ENCODE peak calls at places on chromosomes 16 and 17, in eight cellular contexts. One of them, this sample, is unnamed.
A peak's percentile ranks its signal among the peaks of the same experiment; 100 is the strongest.

GRCh38 chr16:50546125-50546524 is 2.1 kb upstream of the NKD1 start:
- DNase-seq in cardiac fibroblast: no peak
- DNase-seq in AG09309: no peak
- DNase-seq in lower leg skin: no peak
- DNase-seq in dorsolateral prefrontal cortex: no peak
- DNase-seq in kidney epithelial cell: no peak
- DNase-seq in foreskin fibroblast: no peak
- DNase-seq in right lobe of liver: no peak
- DNase-seq in this sample: no peak

GRCh38 chr16:10989494-10989893 is 45.1 kb downstream of the CLEC16A start:
- DNase-seq in cardiac fibroblast: no peak
- DNase-seq in AG09309: no peak
- DNase-seq in lower leg skin: no peak
- DNase-seq in dorsolateral prefrontal cortex: no peak
- DNase-seq in kidney epithelial cell: no peak
- DNase-seq in foreskin fibroblast: no peak
- DNase-seq in right lobe of liver: no peak
- DNase-seq in this sample: no peak

GRCh38 chr17:63140255-63140654 is 174.2 kb downstream of the TANC2 start:
- DNase-seq in cardiac fibroblast: peak; percentile 51
- DNase-seq in AG09309: no peak
- DNase-seq in lower leg skin: no peak
- DNase-seq in dorsolateral prefrontal cortex: no peak
- DNase-seq in kidney epithelial cell: no peak
- DNase-seq in foreskin fibroblast: peak; percentile 60
- DNase-seq in right lobe of liver: no peak
- DNase-seq in this sample: peak; percentile 77

GRCh38 chr17:5815396-5815795 is 231.1 kb upstream of the NLRP1 start:
- DNase-seq in cardiac fibroblast: no peak
- DNase-seq in AG09309: no peak
- DNase-seq in lower leg skin: no peak
- DNase-seq in dorsolateral prefrontal cortex: no peak
- DNase-seq in kidney epithelial cell: no peak
- DNase-seq in foreskin fibroblast: no peak
- DNase-seq in right lobe of liver: no peak
- DNase-seq in this sample: no peak

GRCh38 chr16:71311553-71312158 is 22.5 kb upstream of the CMTR2 start:
- DNase-seq in cardiac fibroblast: peak; percentile 27
- DNase-seq in AG09309: no peak
- DNase-seq in lower leg skin: no peak
- DNase-seq in dorsolateral prefrontal cortex: no peak
- DNase-seq in kidney epithelial cell: no peak
- DNase-seq in foreskin fibroblast: peak; percentile 29
- DNase-seq in right lobe of liver: no peak
- DNase-seq in this sample: peak; percentile 27

GRCh38 chr16:68083861-68084503 is 1.2 kb upstream of the NFATC3 start:
- DNase-seq in cardiac fibroblast: peak; percentile 37
- DNase-seq in AG09309: no peak
- DNase-seq in lower leg skin: no peak
- DNase-seq in dorsolateral prefrontal cortex: peak; percentile 17
- DNase-seq in kidney epithelial cell: no peak
- DNase-seq in foreskin fibroblast: peak; percentile 65
- DNase-seq in right lobe of liver: peak; percentile 55
- DNase-seq in this sample: peak; percentile 64

GRCh38 chr16:50460538-50461399 is 87.4 kb upstream of the NKD1 start:
- DNase-seq in cardiac fibroblast: no peak
- DNase-seq in AG09309: no peak
- DNase-seq in lower leg skin: peak; percentile 77
- DNase-seq in dorsolateral prefrontal cortex: no peak
- DNase-seq in kidney epithelial cell: no peak
- DNase-seq in foreskin fibroblast: no peak
- DNase-seq in right lobe of liver: no peak
- DNase-seq in this sample: no peak

GRCh38 chr16:78286076-78286475 is 186.6 kb downstream of the WWOX start:
- DNase-seq in cardiac fibroblast: no peak
- DNase-seq in AG09309: no peak
- DNase-seq in lower leg skin: no peak
- DNase-seq in dorsolateral prefrontal cortex: no peak
- DNase-seq in kidney epithelial cell: no peak
- DNase-seq in foreskin fibroblast: no peak
- DNase-seq in right lobe of liver: no peak
- DNase-seq in this sample: no peak

GRCh38 chr17:74192950-74193781 is 10.3 kb upstream of the RPL38 start:
- DNase-seq in cardiac fibroblast: peak; percentile 65
- DNase-seq in AG09309: no peak
- DNase-seq in lower leg skin: no peak
- DNase-seq in dorsolateral prefrontal cortex: no peak
- DNase-seq in kidney epithelial cell: no peak
- DNase-seq in foreskin fibroblast: peak; percentile 43
- DNase-seq in right lobe of liver: peak; percentile 54
- DNase-seq in this sample: peak; percentile 75

DNA sequence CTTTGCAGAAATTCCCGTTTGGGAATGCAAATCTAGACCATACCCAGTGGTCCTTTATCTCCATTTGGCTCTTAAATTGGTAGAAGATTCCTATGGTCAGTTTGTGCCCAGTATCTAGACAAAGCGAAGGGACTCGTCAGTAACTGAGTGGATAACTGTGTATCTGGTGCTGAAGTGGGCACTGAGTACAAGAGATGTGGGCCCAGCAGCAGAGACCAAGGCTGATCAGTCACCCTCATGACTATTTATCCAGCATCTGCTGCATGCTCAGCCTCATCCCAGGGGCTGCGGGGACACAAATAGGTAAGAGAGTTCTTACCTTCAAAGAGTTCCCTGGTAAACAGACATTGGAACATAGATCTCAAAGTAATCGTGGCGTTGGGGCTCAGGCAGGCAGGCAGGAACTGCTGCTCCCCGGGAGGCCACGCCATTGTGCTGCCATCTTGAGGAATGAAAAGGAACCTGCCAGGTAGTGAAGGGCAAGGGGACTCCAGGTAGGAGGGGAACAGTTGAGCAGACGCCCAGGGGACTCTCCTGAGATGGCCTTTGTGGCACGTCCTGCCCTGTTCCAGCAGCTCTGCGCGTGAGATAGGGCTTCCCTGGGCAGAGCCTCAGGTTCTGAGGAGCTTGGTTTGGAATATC is 10.3 kb downstream of the NT5M start:
- DNase-seq in cardiac fibroblast: peak; percentile 37
- DNase-seq in AG09309: no peak
- DNase-seq in lower leg skin: no peak
- DNase-seq in dorsolateral prefrontal cortex: peak; percentile 17
- DNase-seq in kidney epithelial cell: peak; percentile 26
- DNase-seq in foreskin fibroblast: peak; percentile 52
- DNase-seq in right lobe of liver: peak; percentile 65
- DNase-seq in this sample: peak; percentile 31
- TF ChIP-seq CTCF in cardiac fibroblast: peak; percentile 43
- TF ChIP-seq CTCF in AG09309: peak; percentile 52
- TF ChIP-seq CTCF in lower leg skin: no peak
- TF ChIP-seq CTCF in dorsolateral prefrontal cortex: peak; percentile 50
- TF ChIP-seq CTCF in kidney epithelial cell: peak; percentile 82
- TF ChIP-seq CTCF in foreskin fibroblast: peak; percentile 21
- TF ChIP-seq CTCF in right lobe of liver: peak; percentile 77
- TF ChIP-seq CTCF in this sample: peak; percentile 53

GRCh38 chr17:38464723-38465419 is 36.6 kb downstream of the ARHGAP23 start:
- DNase-seq in cardiac fibroblast: peak; percentile 93
- DNase-seq in AG09309: peak; percentile 85
- DNase-seq in lower leg skin: peak; percentile 97
- DNase-seq in dorsolateral prefrontal cortex: peak; percentile 93
- DNase-seq in kidney epithelial cell: peak; percentile 57
- DNase-seq in foreskin fibroblast: peak; percentile 99
- DNase-seq in right lobe of liver: peak; percentile 49
- DNase-seq in this sample: peak; percentile 96

GRCh38 chr17:38466346-38467315 is 38.4 kb downstream of the ARHGAP23 start:
- DNase-seq in cardiac fibroblast: no peak
- DNase-seq in AG09309: no peak
- DNase-seq in lower leg skin: no peak
- DNase-seq in dorsolateral prefrontal cortex: no peak
- DNase-seq in kidney epithelial cell: no peak
- DNase-seq in foreskin fibroblast: no peak
- DNase-seq in right lobe of liver: no peak
- DNase-seq in this sample: no peak

GRCh38 chr17:38467491-38467890 is 39.2 kb downstream of the ARHGAP23 start:
- DNase-seq in cardiac fibroblast: no peak
- DNase-seq in AG09309: no peak
- DNase-seq in lower leg skin: no peak
- DNase-seq in dorsolateral prefrontal cortex: no peak
- DNase-seq in kidney epithelial cell: no peak
- DNase-seq in foreskin fibroblast: no peak
- DNase-seq in right lobe of liver: no peak
- DNase-seq in this sample: no peak

GRCh38 chr17:38464251-38464722 is 36.0 kb downstream of the ARHGAP23 start:
- DNase-seq in cardiac fibroblast: peak; percentile 49
- DNase-seq in AG09309: no peak
- DNase-seq in lower leg skin: peak; percentile 91
- DNase-seq in dorsolateral prefrontal cortex: peak; percentile 66
- DNase-seq in kidney epithelial cell: no peak
- DNase-seq in foreskin fibroblast: peak; percentile 76
- DNase-seq in right lobe of liver: no peak
- DNase-seq in this sample: no peak

DNA sequence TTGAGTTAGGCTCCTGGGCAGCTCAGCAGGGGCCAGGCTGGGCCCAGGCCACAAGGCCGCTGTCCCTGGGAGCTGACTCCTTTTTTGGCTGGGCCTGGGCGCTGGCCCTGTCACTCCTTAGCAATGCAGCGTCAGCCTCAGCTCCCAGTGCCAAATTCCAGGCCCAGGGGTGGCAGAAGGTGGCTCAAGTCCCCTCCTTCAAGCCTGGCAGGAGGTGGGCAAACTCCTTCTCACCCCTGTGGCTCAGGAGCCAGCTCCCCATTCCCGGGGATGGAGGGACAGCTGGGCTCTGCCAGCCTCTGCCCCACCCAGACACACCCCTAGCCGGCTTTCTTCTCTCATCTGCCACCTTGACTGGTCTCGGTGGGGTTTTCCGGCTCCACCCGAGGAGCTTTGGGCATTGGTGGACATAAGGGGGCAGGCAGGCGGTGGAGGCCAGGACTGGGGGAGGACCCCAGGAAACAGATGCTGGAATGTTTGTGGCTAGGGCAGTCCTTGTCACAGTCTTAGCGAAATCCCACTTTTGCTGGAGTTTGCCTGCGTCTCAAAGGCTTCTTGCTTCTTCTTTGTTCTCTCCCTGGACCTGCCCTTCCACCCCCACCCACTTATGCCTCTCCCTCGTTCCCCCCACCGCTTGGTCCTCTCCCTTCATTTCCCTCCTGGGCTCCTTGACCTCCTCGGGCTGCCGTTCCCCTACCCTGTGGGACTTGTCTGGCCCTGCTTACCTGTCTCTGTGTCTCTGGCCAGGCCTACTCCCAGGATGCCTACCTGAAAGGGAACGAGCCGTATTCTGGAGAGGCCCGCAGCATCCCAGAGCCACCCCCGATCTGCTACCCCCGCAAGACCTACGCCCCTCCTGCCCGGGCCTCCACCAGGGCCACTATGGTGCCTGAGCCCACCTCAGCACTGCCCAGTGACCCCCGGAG is 37.4 kb downstream of the ARHGAP23 start:
- DNase-seq in cardiac fibroblast: peak; percentile 84
- DNase-seq in AG09309: no peak
- DNase-seq in lower leg skin: peak; percentile 92
- DNase-seq in dorsolateral prefrontal cortex: no peak
- DNase-seq in kidney epithelial cell: no peak
- DNase-seq in foreskin fibroblast: peak; percentile 91
- DNase-seq in right lobe of liver: no peak
- DNase-seq in this sample: no peak
- H3K4me3 ChIP-seq in cardiac fibroblast: peak overlapping the region; percentile 39
- H3K4me3 ChIP-seq in AG09309: peak overlapping the region; percentile 57
- H3K4me3 ChIP-seq in lower leg skin: peak overlapping the region; percentile 14
- H3K4me3 ChIP-seq in dorsolateral prefrontal cortex: peak overlapping the region; percentile 41
- H3K4me3 ChIP-seq in kidney epithelial cell: peak overlapping the region; percentile 39
- H3K4me3 ChIP-seq in foreskin fibroblast: peak overlapping the region; percentile 76
- H3K4me3 ChIP-seq in right lobe of liver: no peak overlapping the region
- H3K4me3 ChIP-seq in this sample: peak overlapping the region; percentile 64

DNA sequence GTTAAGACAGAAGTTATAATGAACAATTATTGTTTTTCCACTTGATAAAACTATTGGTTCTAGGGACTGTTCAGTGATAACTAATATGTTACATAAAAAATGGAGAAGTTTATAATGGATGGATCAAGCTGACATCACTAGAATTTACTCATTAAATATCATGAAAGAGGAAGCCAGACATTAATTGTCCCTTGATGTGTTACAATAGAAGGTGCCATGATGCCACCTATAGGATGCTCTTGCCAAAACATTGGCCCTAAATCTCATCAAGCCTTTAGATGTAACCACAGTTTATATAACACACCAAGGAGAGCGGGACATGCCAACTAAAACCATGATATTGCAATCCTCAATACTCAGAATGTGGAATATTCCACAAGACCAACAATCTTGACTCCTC is 147.9 kb upstream of the MON1B start:
- DNase-seq in cardiac fibroblast: peak; percentile 46
- DNase-seq in AG09309: no peak
- DNase-seq in lower leg skin: no peak
- DNase-seq in dorsolateral prefrontal cortex: no peak
- DNase-seq in kidney epithelial cell: no peak
- DNase-seq in foreskin fibroblast: peak; percentile 2
- DNase-seq in right lobe of liver: no peak
- DNase-seq in this sample: peak; percentile 23
- TF ChIP-seq CTCF in cardiac fibroblast: peak; percentile 36
- TF ChIP-seq CTCF in AG09309: peak; percentile 50
- TF ChIP-seq CTCF in lower leg skin: no peak
- TF ChIP-seq CTCF in dorsolateral prefrontal cortex: no peak
- TF ChIP-seq CTCF in kidney epithelial cell: peak; percentile 53
- TF ChIP-seq CTCF in foreskin fibroblast: no peak
- TF ChIP-seq CTCF in right lobe of liver: peak; percentile 53
- TF ChIP-seq CTCF in this sample: peak; percentile 29

GRCh38 chr17:81339502-81340296 is 44.6 kb upstream of the SLC38A10 start:
- DNase-seq in cardiac fibroblast: no peak
- DNase-seq in AG09309: no peak
- DNase-seq in lower leg skin: peak; percentile 86
- DNase-seq in dorsolateral prefrontal cortex: no peak
- DNase-seq in kidney epithelial cell: no peak
- DNase-seq in foreskin fibroblast: no peak
- DNase-seq in right lobe of liver: peak; percentile 52
- DNase-seq in this sample: no peak

GRCh38 chr17:81340606-81341346 is 45.7 kb upstream of the SLC38A10 start:
- DNase-seq in cardiac fibroblast: peak; percentile 31
- DNase-seq in AG09309: no peak
- DNase-seq in lower leg skin: no peak
- DNase-seq in dorsolateral prefrontal cortex: no peak
- DNase-seq in kidney epithelial cell: no peak
- DNase-seq in foreskin fibroblast: no peak
- DNase-seq in right lobe of liver: no peak
- DNase-seq in this sample: peak; percentile 42

GRCh38 chr17:81341347-81342061 is 46.4 kb upstream of the SLC38A10 start:
- DNase-seq in cardiac fibroblast: no peak
- DNase-seq in AG09309: no peak
- DNase-seq in lower leg skin: no peak
- DNase-seq in dorsolateral prefrontal cortex: no peak
- DNase-seq in kidney epithelial cell: no peak
- DNase-seq in foreskin fibroblast: no peak
- DNase-seq in right lobe of liver: peak; percentile 33
- DNase-seq in this sample: no peak

GRCh38 chr17:81342700-81343070 is 47.6 kb upstream of the SLC38A10 start:
- DNase-seq in cardiac fibroblast: no peak
- DNase-seq in AG09309: no peak
- DNase-seq in lower leg skin: no peak
- DNase-seq in dorsolateral prefrontal cortex: no peak
- DNase-seq in kidney epithelial cell: no peak
- DNase-seq in foreskin fibroblast: no peak
- DNase-seq in right lobe of liver: peak; percentile 32
- DNase-seq in this sample: no peak

GRCh38 chr17:81342062-81342699 is 47.1 kb upstream of the SLC38A10 start:
- DNase-seq in cardiac fibroblast: peak; percentile 52
- DNase-seq in AG09309: no peak
- DNase-seq in lower leg skin: no peak
- DNase-seq in dorsolateral prefrontal cortex: no peak
- DNase-seq in kidney epithelial cell: no peak
- DNase-seq in foreskin fibroblast: no peak
- DNase-seq in right lobe of liver: no peak
- DNase-seq in this sample: peak; percentile 50
- H3K4me3 ChIP-seq in cardiac fibroblast: peak overlapping the region; percentile 26
- H3K4me3 ChIP-seq in AG09309: peak overlapping the region; percentile 7
- H3K4me3 ChIP-seq in lower leg skin: peak overlapping the region; percentile 29
- H3K4me3 ChIP-seq in dorsolateral prefrontal cortex: peak overlapping the region; percentile 71
- H3K4me3 ChIP-seq in kidney epithelial cell: peak overlapping the region; percentile 77
- H3K4me3 ChIP-seq in foreskin fibroblast: peak overlapping the region; percentile 98
- H3K4me3 ChIP-seq in right lobe of liver: peak overlapping the region; percentile 61
- H3K4me3 ChIP-seq in this sample: peak overlapping the region; percentile 88

This sample was measured in choroid plexus epithelial cell.